ENCODE peak calls at places on chromosomes 5 and 9, in five cellular contexts. M, W, E, K and H are unnamed samples. For H3K27me3 and H3K36me3, the result is how much of the 10 kb centered on the place peaks cover.

GRCh38 chr9:90322296-90322695 is 320.3 kb downstream of the DIRAS2 start:
- DNase-seq in M (no peak), W (no peak), E (no peak), K (no peak), H (no peak)

GRCh38 chr9:95005276-95006141 is 279.0 kb downstream of the AOPEP start:
- DNase-seq in M (no peak), W (no peak), E (no peak), K (no peak), H (peak)

GRCh38 chr5:158510479-158510878 is 589.2 kb downstream of the EBF1 start:
- DNase-seq in M (no peak), W (no peak), E (no peak), K (no peak), H (no peak)

GRCh38 chr9:93081081-93081529 is 14.9 kb upstream of the CARD19 start:
- DNase-seq in M (no peak), W (peak), E (no peak), K (no peak), H (no peak)

GRCh38 chr5:172909931-172910502 is 49.2 kb upstream of the RPL26L1 start:
- DNase-seq in M (no peak), W (no peak), E (peak), K (no peak), H (no peak)

GRCh38 chr5:103393131-103393754 is 134.7 kb downstream of the MACIR start:
- DNase-seq in M (peak), W (no peak), E (peak), K (no peak), H (no peak)

GRCh38 chr9:7328453-7328852 is 471.1 kb downstream of the DMAC1 start:
- DNase-seq in M (no peak), W (no peak), E (no peak), K (no peak), H (no peak)

GRCh38 chr9:3863114-3863528 is 337.3 kb upstream of the RFX3 start:
- DNase-seq in M (peak), W (no peak), E (no peak), K (no peak), H (no peak)

GRCh38 chr9:130421154-130421801 is 23.5 kb upstream of the ASS1 start:
- DNase-seq in M (no peak), W (no peak), E (no peak), K (no peak), H (no peak)

GRCh38 chr9:130824616-130825015 is 10.4 kb upstream of the ABL1 start:
- DNase-seq in M (no peak), W (no peak), E (no peak), K (no peak), H (no peak)

GRCh38 chr5:14174235-14174636 is 31.1 kb downstream of the TRIO start:
- DNase-seq in M (no peak), W (no peak), E (peak), K (no peak), H (no peak)

GRCh38 chr5:56480305-56481146 is 247.4 kb upstream of the ANKRD55 start:
- DNase-seq in M (peak), W (peak), E (peak), K (no peak), H (peak)

GRCh38 chr9:117153021-117153420 is 261.8 kb downstream of the ASTN2 start:
- DNase-seq in M (no peak), W (no peak), E (no peak), K (no peak), H (no peak)

GRCh38 chr9:11038956-11039355 is 426.2 kb upstream of the PTPRD start:
- DNase-seq in M (no peak), W (no peak), E (no peak), K (no peak), H (no peak)

DNA sequence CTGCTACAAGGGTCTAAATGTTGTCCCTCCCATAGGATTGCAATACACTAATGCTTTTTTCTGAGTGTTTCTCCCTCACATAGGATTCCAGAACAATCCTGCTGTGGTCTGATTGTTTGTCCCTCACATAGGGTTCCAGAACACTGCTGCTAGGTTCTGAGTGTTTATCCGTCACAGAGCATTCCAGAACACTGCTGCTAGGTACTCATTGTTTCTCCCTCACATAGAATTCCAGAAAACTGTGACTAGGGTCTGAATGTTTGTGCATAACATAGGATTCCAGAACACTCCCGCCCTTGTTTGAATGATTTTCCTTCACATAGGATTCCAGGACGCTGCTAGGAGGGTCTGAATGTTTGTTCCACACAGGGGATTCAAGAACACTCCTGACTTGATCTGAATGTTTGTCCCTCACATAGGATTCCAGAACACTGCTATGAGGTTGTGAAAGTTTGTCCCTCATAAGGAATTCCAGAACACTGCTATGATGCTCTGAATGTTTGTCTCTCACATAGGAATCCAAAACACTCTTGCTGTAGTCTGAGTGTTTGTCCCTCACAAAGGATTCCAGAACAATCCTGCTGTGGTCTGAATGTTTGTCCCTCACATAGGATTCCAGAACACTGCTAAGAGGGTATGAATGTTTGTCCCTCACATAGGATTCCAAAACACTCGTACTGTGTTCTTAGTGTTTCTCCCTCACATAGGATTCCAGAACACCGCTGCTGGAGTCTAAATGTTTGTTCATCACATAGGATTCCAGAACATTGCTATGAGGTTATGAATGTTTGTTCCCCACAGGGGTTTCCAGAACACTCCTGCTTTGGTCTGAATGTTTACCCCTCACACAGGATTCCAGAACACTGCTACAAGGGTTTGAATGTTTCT is 213.5 kb downstream of the FOXD4L6 start:
- DNase-seq in M (no peak), W (no peak), E (no peak), K (no peak), H (no peak)
- H3K27me3 ChIP-seq in M (under half), W (under half), E (under half), K (under half), H (under half)

GRCh38 chr5:313806-314376 is 7.6 kb upstream of the AHRR start:
- DNase-seq in M (no peak), W (no peak), E (no peak), K (no peak), H (no peak)
- H3K36me3 ChIP-seq in M (under half), W (under half), E (under half), K (under half), H (under half)

DNA sequence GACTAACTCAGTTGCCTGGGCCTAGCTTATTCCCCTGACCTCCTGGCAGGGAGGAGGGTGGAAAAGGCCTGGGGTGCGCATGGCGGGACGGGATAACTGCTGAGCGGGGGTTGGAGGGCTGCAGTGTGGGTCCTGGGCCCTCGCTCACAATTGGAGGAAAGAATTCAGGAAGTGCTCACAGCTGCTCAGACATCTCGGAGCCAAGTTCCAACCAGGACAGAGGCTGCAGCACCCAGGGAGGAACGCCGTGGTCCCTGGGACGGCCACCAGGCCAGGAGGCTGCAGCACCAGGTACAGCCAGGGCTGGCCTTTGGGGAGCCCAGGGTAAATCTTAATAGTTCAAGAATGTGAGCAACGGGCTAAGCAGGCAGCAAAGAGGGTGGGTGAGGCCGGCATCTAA is at the start of gene SPAAR:
- DNase-seq in M (peak), W (no peak), E (no peak), K (no peak), H (no peak)
- H3K4me3 ChIP-seq in M (peak), W (no peak), E (no peak), K (peak), H (no peak)

DNA sequence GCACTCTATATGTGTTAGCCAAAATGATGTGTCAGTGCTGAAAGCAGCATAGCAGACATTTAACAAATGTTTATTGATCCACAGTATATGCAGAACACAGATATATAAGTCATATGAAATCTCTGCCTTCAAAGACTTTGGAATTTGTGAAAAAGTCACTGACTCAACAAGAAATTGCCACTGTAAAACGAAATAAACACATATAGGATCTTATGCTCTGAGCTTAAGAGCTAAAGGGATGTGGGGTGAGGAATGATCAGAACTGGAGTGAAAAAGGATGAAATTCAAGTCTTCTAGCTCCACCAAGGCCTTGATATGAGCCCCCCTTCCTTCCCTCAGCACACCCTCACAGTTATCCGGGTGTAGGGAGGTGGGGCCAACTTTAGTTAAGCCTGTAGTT is 49.9 kb downstream of the PLAC8L1 start:
- DNase-seq in M (no peak), W (no peak), E (no peak), K (no peak), H (no peak)
- H3K27me3 ChIP-seq in M (under half), W (under half), E (under half), K (under half), H (under half)

GRCh38 chr5:68296895-68297294 is 81.3 kb downstream of the PIK3R1 start:
- DNase-seq in M (no peak), W (no peak), E (no peak), K (no peak), H (no peak)

GRCh38 chr5:68297656-68298055 is 82.1 kb downstream of the PIK3R1 start:
- DNase-seq in M (no peak), W (no peak), E (no peak), K (no peak), H (no peak)

GRCh38 chr5:68299575-68299974 is 84.0 kb downstream of the PIK3R1 start:
- DNase-seq in M (no peak), W (no peak), E (no peak), K (no peak), H (no peak)

GRCh38 chr5:68295772-68296171 is 80.2 kb downstream of the PIK3R1 start:
- DNase-seq in M (no peak), W (no peak), E (no peak), K (no peak), H (no peak)

GRCh38 chr5:68299105-68299504 is 83.5 kb downstream of the PIK3R1 start:
- DNase-seq in M (no peak), W (no peak), E (no peak), K (no peak), H (no peak)
- H3K36me3 ChIP-seq in M (under half), W (under half), E (under half), K (under half), H (under half)